ENCODE peak calls at places on chromosomes 4 and X, in seven cellular contexts. G is transverse colon, U is heart left ventricle, F is thyroid gland, S is H7, H is SJCRH30, B is prostate gland. O is an unnamed sample.

GRCh38 chrX:37796805-37797204 is 16.9 kb downstream of the CYBB start:
- DNase-seq in G (peak; percentile 15), U (peak; percentile 7), F (no peak), S (no peak), H (no peak), B (no peak), O (no peak)

GRCh38 chr4:82624819-82625218 is 63.0 kb upstream of the TMEM150C start:
- DNase-seq in G (no peak), U (no peak), F (no peak), S (no peak), H (no peak), B (no peak), O (no peak)

GRCh38 chr4:86141166-86141565 is 218.7 kb downstream of the MAPK10 start:
- DNase-seq in G (no peak), U (no peak), F (no peak), S (no peak), H (no peak), B (no peak), O (no peak)

GRCh38 chrX:154516655-154517100 is 646 bp upstream of the FAM3A start:
- DNase-seq in G (no peak), U (no peak), F (peak; percentile 20), S (peak; percentile 52), H (peak; percentile 34), B (no peak), O (no peak)

GRCh38 chr4:183989471-183989870 is 84.4 kb downstream of the STOX2 start:
- DNase-seq in G (no peak), U (no peak), F (no peak), S (no peak), H (no peak), B (no peak), O (no peak)

GRCh38 chr4:54400802-54401201 is 171.7 kb downstream of the PDGFRA start:
- DNase-seq in G (no peak), U (no peak), F (no peak), S (no peak), H (peak; percentile 6), B (no peak), O (no peak)

GRCh38 chr4:10032625-10033024 is 11.3 kb upstream of the SLC2A9 start:
- DNase-seq in G (no peak), U (no peak), F (no peak), S (no peak), H (peak; percentile 23), B (no peak), O (no peak)

GRCh38 chrX:15973941-15974340 is 119.3 kb upstream of the AP1S2 start:
- DNase-seq in G (no peak), U (peak; percentile 9), F (peak; percentile 6), S (no peak), H (no peak), B (no peak), O (no peak)

GRCh38 chrX:10536744-10537143 is 83.6 kb downstream of the MID1 start:
- DNase-seq in G (no peak), U (no peak), F (no peak), S (no peak), H (no peak), B (no peak), O (no peak)

GRCh38 chr4:123587983-123588494 is 191.4 kb downstream of the SPRY1 start:
- DNase-seq in G (peak; percentile 76), U (no peak), F (no peak), S (no peak), H (peak; percentile 98), B (peak; percentile 89), O (peak; percentile 82)

GRCh38 chr4:184067931-184068554 is 149.6 kb downstream of the ENPP6 start:
- DNase-seq in G (no peak), U (no peak), F (no peak), S (peak; percentile 32), H (no peak), B (no peak), O (no peak)

GRCh38 chr4:8067274-8067936 is 91.2 kb downstream of the ABLIM2 start:
- DNase-seq in G (no peak), U (no peak), F (no peak), S (no peak), H (no peak), B (no peak), O (no peak)

GRCh38 chr4:101103381-101104142 is 243.8 kb downstream of the PPP3CA start:
- DNase-seq in G (no peak), U (no peak), F (no peak), S (no peak), H (peak; percentile 66), B (no peak), O (peak; percentile 25)

GRCh38 chr4:141524116-141524515 is 112.3 kb upstream of the IL15 start:
- DNase-seq in G (no peak), U (no peak), F (no peak), S (no peak), H (no peak), B (no peak), O (no peak)

GRCh38 chr4:141518222-141518621 is 118.2 kb upstream of the IL15 start:
- DNase-seq in G (no peak), U (no peak), F (no peak), S (no peak), H (no peak), B (no peak), O (no peak)
- H3K4me3 ChIP-seq in G (no peak overlapping the region), U (no peak overlapping the region), F (no peak overlapping the region), S (no peak overlapping the region), H (no peak overlapping the region), B (no peak overlapping the region), O (no peak overlapping the region)

GRCh38 chr4:1474126-1475090 is 68.2 kb upstream of the NKX1-1 start:
- DNase-seq in G (no peak), U (no peak), F (no peak), S (peak; percentile 19), H (no peak), B (no peak), O (no peak)

GRCh38 chr4:1473718-1474117 is 67.5 kb upstream of the NKX1-1 start:
- DNase-seq in G (no peak), U (no peak), F (no peak), S (peak; percentile 26), H (no peak), B (no peak), O (no peak)

GRCh38 chr4:1477045-1477905 is 71.0 kb upstream of the NKX1-1 start:
- DNase-seq in G (peak; percentile 4), U (no peak), F (no peak), S (peak; percentile 18), H (no peak), B (no peak), O (no peak)

GRCh38 chr4:1476140-1476513 is 69.9 kb upstream of the NKX1-1 start:
- DNase-seq in G (no peak), U (no peak), F (no peak), S (no peak), H (no peak), B (no peak), O (no peak)

DNA sequence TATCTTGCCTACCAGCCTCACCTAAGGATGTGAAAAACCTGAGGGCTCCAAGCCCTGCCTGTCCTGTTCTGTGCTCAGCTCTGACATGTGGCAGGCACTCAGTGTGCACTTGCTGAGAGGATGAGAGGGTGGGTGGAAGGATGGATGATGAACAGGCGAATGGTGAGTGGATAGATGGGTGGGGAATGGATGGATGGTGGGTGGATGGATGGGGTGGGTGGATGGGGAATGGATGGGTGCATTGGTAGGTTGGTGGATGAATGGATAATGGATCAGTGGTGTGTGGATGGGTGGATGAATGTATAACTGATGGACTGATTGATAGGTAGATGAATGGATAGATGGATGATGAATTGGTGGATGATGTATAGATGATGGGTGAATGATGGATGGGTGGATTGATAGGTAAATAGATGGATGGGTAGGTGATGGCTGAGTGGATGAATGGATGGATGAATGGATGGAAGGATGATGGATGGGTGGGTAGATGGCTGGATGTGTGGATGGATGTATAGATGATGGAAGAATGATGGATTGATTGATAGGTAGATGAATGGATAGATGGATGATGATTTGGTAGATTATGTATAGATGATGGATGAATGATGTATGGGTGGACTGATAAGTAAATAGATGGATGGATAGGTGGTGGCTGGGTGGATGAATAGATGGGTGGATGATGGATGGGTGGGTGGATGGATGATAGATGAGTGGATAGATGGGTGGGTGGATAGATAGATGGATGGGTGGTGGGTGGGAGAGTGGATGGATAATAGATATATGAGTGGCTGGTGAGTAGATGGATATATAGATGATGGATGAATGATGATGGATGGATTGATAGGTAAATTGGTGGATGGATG is 69.3 kb upstream of the NKX1-1 start:
- DNase-seq in G (no peak), U (no peak), F (no peak), S (no peak), H (no peak), B (no peak), O (no peak)
- H3K36me3 ChIP-seq in G (no peaks in the 10 kb centered on the region), U (no peaks in the 10 kb centered on the region), F (no peaks in the 10 kb centered on the region), S (no peaks in the 10 kb centered on the region), H (no peaks in the 10 kb centered on the region), B (no peaks in the 10 kb centered on the region), O (no peaks in the 10 kb centered on the region)

GRCh38 chrX:25004485-25005032 is 11.2 kb downstream of the ARX start:
- DNase-seq in G (no peak), U (no peak), F (no peak), S (peak; percentile 78), H (no peak), B (no peak), O (no peak)
- H3K4me3 ChIP-seq in G (no peak overlapping the region), U (no peak overlapping the region), F (no peak overlapping the region), S (peak overlapping the region; percentile 17), H (no peak overlapping the region), B (peak overlapping the region; percentile 5), O (no peak overlapping the region)

GRCh38 chrX:71298119-71298518 is 3.4 kb upstream of the ITGB1BP2 start:
- DNase-seq in G (no peak), U (no peak), F (no peak), S (no peak), H (no peak), B (no peak), O (no peak)
- H3K36me3 ChIP-seq in G (no peaks in the 10 kb centered on the region), U (peaks cover 78% of the 10 kb centered on the region), F (peaks cover 62% of the 10 kb centered on the region), S (peaks cover 28% of the 10 kb centered on the region), H (peaks cover 96% of the 10 kb centered on the region), B (no peaks in the 10 kb centered on the region), O (no peaks in the 10 kb centered on the region)

DNA sequence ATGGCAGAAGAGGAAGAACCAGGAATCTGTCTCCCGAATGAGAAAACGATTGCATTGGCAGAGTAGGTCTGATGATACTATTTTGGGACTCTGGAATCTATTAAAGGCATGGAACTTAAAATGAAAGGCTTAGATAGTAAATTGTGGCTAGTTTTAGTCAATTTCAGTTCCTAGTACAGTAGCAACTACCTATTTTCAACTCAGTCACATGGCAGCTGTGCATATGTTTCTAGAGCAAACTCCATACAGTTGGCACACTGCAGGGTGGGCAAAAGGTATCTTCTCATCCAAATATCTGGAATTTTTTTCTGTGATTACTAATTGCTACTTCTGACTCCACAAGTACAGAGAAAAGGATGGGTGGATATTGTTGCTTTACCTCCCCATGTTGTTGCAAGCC is 663.6 kb downstream of the PCDH7 start:
- DNase-seq in G (no peak), U (no peak), F (no peak), S (no peak), H (no peak), B (no peak), O (no peak)
- H3K4me3 ChIP-seq in G (no peak overlapping the region), U (no peak overlapping the region), F (no peak overlapping the region), S (no peak overlapping the region), H (no peak overlapping the region), B (no peak overlapping the region), O (no peak overlapping the region)

GRCh38 chr4:103272174-103272573 is 74.0 kb upstream of the CENPE start:
- DNase-seq in G (no peak), U (no peak), F (no peak), S (no peak), H (no peak), B (peak; percentile 17), O (no peak)
- H3K36me3 ChIP-seq in G (no peaks in the 10 kb centered on the region), U (no peaks in the 10 kb centered on the region), F (no peaks in the 10 kb centered on the region), S (no peaks in the 10 kb centered on the region), H (no peaks in the 10 kb centered on the region), B (no peaks in the 10 kb centered on the region), O (no peaks in the 10 kb centered on the region)